ENCODE peak calls at places on chromosome 11, in seven cellular contexts. One of them, this sample, is unnamed.

GRCh38 chr11:126262216-126262615 is 6.5 kb downstream of the SRPRA start:
- DNase-seq in colonic mucosa: no peak
- DNase-seq in AG10803: no peak
- DNase-seq in upper lobe of right lung: no peak
- DNase-seq in brain microvascular endothelial cell: no peak
- DNase-seq in A549: no peak
- DNase-seq in epithelial cell of esophagus: no peak
- DNase-seq in this sample: no peak

GRCh38 chr11:100676901-100677300 is 10.2 kb upstream of the ARHGAP42 start:
- DNase-seq in colonic mucosa: no peak
- DNase-seq in AG10803: no peak
- DNase-seq in upper lobe of right lung: no peak
- DNase-seq in brain microvascular endothelial cell: peak
- DNase-seq in A549: peak
- DNase-seq in epithelial cell of esophagus: peak
- DNase-seq in this sample: no peak

GRCh38 chr11:77154381-77155081 is 26.5 kb downstream of the MYO7A start:
- DNase-seq in colonic mucosa: no peak
- DNase-seq in AG10803: no peak
- DNase-seq in upper lobe of right lung: no peak
- DNase-seq in brain microvascular endothelial cell: no peak
- DNase-seq in A549: no peak
- DNase-seq in epithelial cell of esophagus: no peak
- DNase-seq in this sample: no peak

GRCh38 chr11:65891180-65892136 is 985 bp downstream of the CCDC85B start:
- DNase-seq in colonic mucosa: no peak
- DNase-seq in AG10803: no peak
- DNase-seq in upper lobe of right lung: no peak
- DNase-seq in brain microvascular endothelial cell: no peak
- DNase-seq in A549: peak
- DNase-seq in epithelial cell of esophagus: no peak
- DNase-seq in this sample: no peak

GRCh38 chr11:1889527-1889930 is 2.2 kb downstream of the PRR33 start:
- DNase-seq in colonic mucosa: no peak
- DNase-seq in AG10803: no peak
- DNase-seq in upper lobe of right lung: no peak
- DNase-seq in brain microvascular endothelial cell: no peak
- DNase-seq in A549: no peak
- DNase-seq in epithelial cell of esophagus: no peak
- DNase-seq in this sample: no peak

GRCh38 chr11:121754603-121755002 is 301.8 kb upstream of the SORL1-AS1 start:
- DNase-seq in colonic mucosa: no peak
- DNase-seq in AG10803: peak
- DNase-seq in upper lobe of right lung: no peak
- DNase-seq in brain microvascular endothelial cell: no peak
- DNase-seq in A549: no peak
- DNase-seq in epithelial cell of esophagus: no peak
- DNase-seq in this sample: no peak

GRCh38 chr11:1196516-1197391 is 26.1 kb upstream of the MUC5B start:
- DNase-seq in colonic mucosa: no peak
- DNase-seq in AG10803: no peak
- DNase-seq in upper lobe of right lung: peak
- DNase-seq in brain microvascular endothelial cell: no peak
- DNase-seq in A549: no peak
- DNase-seq in epithelial cell of esophagus: no peak
- DNase-seq in this sample: no peak

GRCh38 chr11:81959341-81959740 is 774.3 kb downstream of the FAM181B start:
- DNase-seq in colonic mucosa: no peak
- DNase-seq in AG10803: no peak
- DNase-seq in upper lobe of right lung: no peak
- DNase-seq in brain microvascular endothelial cell: peak
- DNase-seq in A549: no peak
- DNase-seq in epithelial cell of esophagus: no peak
- DNase-seq in this sample: no peak

GRCh38 chr11:19200410-19201201 is 1.2 kb downstream of the CSRP3 start:
- DNase-seq in colonic mucosa: peak
- DNase-seq in AG10803: peak
- DNase-seq in upper lobe of right lung: no peak
- DNase-seq in brain microvascular endothelial cell: no peak
- DNase-seq in A549: no peak
- DNase-seq in epithelial cell of esophagus: peak
- DNase-seq in this sample: no peak

DNA sequence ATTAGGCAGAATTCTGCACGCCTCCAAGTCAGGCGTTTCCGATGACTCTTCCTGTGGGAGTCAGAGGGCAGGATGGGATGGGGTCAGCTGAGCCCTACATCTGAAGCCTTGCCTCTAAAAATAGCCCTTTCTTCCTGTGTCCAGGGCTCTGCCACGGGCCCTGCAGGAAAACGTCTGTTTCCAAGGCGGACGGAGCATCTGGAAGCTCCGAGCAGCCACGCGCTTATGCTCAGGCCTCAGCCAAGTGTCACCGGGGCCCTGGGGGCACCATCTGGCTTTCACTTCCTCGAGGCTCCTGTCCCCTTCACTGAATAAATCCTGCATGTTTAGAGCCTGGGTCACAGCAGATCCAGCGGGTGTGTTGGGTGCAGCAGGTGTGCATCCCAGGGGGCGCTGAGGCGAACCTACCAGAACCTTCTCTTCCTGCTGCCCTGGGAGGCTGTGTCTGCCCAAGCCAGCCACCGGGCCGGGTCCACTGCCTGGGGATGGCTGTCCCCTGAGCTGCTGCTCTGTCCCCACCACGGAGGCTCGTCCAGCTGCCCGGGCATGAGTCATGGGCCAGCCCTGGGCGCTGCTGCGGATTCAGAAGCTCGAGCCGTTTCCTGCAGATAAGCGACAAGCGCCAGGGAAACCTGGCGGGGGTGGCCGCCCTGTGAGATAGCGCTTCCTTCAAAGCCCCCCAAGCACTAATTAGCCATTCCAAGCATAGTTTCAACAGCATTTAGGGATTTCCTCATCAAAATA is 32.0 kb upstream of the LINC01488 start:
- DNase-seq in colonic mucosa: no peak
- DNase-seq in AG10803: peak
- DNase-seq in upper lobe of right lung: no peak
- DNase-seq in brain microvascular endothelial cell: peak
- DNase-seq in A549: no peak
- DNase-seq in epithelial cell of esophagus: no peak
- DNase-seq in this sample: no peak
- TF ChIP-seq CTCF in colonic mucosa: no peak
- TF ChIP-seq CTCF in AG10803: peak
- TF ChIP-seq CTCF in upper lobe of right lung: no peak
- TF ChIP-seq CTCF in brain microvascular endothelial cell: peak
- TF ChIP-seq CTCF in A549: no peak
- TF ChIP-seq CTCF in epithelial cell of esophagus: no peak
- TF ChIP-seq CTCF in this sample: no peak

GRCh38 chr11:88179966-88180629 is 4.9 kb upstream of the RAB38 start:
- DNase-seq in colonic mucosa: no peak
- DNase-seq in AG10803: peak
- DNase-seq in upper lobe of right lung: no peak
- DNase-seq in brain microvascular endothelial cell: no peak
- DNase-seq in A549: no peak
- DNase-seq in epithelial cell of esophagus: peak
- DNase-seq in this sample: no peak
- TF ChIP-seq CTCF in colonic mucosa: no peak
- TF ChIP-seq CTCF in AG10803: peak
- TF ChIP-seq CTCF in upper lobe of right lung: no peak
- TF ChIP-seq CTCF in brain microvascular endothelial cell: no peak
- TF ChIP-seq CTCF in A549: no peak
- TF ChIP-seq CTCF in epithelial cell of esophagus: peak
- TF ChIP-seq CTCF in this sample: no peak

DNA sequence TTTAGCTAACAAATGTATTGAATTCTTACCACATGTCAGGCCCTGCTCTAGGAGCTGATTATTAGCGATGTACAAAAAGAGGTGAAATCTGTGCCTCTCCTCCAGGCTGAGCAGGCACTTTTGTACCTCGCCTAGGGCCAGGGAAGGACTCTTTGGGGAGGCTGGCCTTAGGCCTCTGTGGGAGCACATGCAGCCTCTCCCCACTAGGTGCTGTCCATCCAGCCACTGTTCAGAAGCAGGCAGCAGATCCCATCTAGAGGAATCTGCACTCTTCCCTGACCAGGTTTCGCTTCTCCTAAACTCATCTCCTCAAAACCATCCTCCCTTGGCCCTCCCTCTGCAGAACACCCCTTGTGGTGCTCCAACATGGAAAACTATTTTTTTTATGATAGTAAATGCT is 51.9 kb upstream of the WT1 start:
- DNase-seq in colonic mucosa: no peak
- DNase-seq in AG10803: no peak
- DNase-seq in upper lobe of right lung: no peak
- DNase-seq in brain microvascular endothelial cell: no peak
- DNase-seq in A549: peak
- DNase-seq in epithelial cell of esophagus: peak
- DNase-seq in this sample: no peak
- TF ChIP-seq CTCF in colonic mucosa: no peak
- TF ChIP-seq CTCF in AG10803: peak
- TF ChIP-seq CTCF in upper lobe of right lung: no peak
- TF ChIP-seq CTCF in brain microvascular endothelial cell: peak
- TF ChIP-seq CTCF in A549: no peak
- TF ChIP-seq CTCF in epithelial cell of esophagus: no peak
- TF ChIP-seq CTCF in this sample: no peak

GRCh38 chr11:84398017-84398626 is 1112.0 kb upstream of the CCDC90B start:
- DNase-seq in colonic mucosa: no peak
- DNase-seq in AG10803: peak
- DNase-seq in upper lobe of right lung: no peak
- DNase-seq in brain microvascular endothelial cell: peak
- DNase-seq in A549: peak
- DNase-seq in epithelial cell of esophagus: peak
- DNase-seq in this sample: no peak
- TF ChIP-seq CTCF in colonic mucosa: no peak
- TF ChIP-seq CTCF in AG10803: peak
- TF ChIP-seq CTCF in upper lobe of right lung: no peak
- TF ChIP-seq CTCF in brain microvascular endothelial cell: peak
- TF ChIP-seq CTCF in A549: peak
- TF ChIP-seq CTCF in epithelial cell of esophagus: peak
- TF ChIP-seq CTCF in this sample: no peak

This sample was measured in GM10248.